ENCODE peak calls at places on chromosomes 3 and 15, in five cellular contexts. X, Y, S, Q and H are unnamed samples.
A peak's percentile ranks its signal among the peaks of the same experiment; 100 is the strongest.

GRCh38 chr3:58214484-58215316 is 3.9 kb upstream of the DNASE1L3 start:
- DNase-seq in X (no peak), Y (no peak), S (no peak), Q (peak; percentile 68), H (no peak)

GRCh38 chr3:57145852-57146251 is 19.3 kb downstream of the IL17RD start:
- DNase-seq in X (no peak), Y (no peak), S (no peak), Q (no peak), H (no peak)

GRCh38 chr15:60396964-60397771 is 618 bp downstream of the ANXA2 start:
- DNase-seq in X (no peak), Y (no peak), S (peak; percentile 40), Q (peak; percentile 86), H (peak; percentile 35)

GRCh38 chr15:24956131-24956838 is 1.5 kb downstream of the SNRPN start:
- DNase-seq in X (peak; percentile 71), Y (peak; percentile 59), S (peak; percentile 57), Q (peak; percentile 87), H (peak; percentile 22)

GRCh38 chr3:21142949-21143348 is 608.1 kb downstream of the ZNF385D start:
- DNase-seq in X (no peak), Y (no peak), S (no peak), Q (no peak), H (no peak)

GRCh38 chr15:36809380-36809779 is 230.0 kb downstream of the CDIN1 start:
- DNase-seq in X (no peak), Y (no peak), S (no peak), Q (no peak), H (no peak)

GRCh38 chr3:128075516-128076464 is 23.6 kb downstream of the SEC61A1 start:
- DNase-seq in X (peak; percentile 94), Y (no peak), S (peak; percentile 81), Q (peak; percentile 95), H (no peak)

GRCh38 chr3:126314305-126315082 is 42.7 kb downstream of the KLF15 start:
- DNase-seq in X (no peak), Y (no peak), S (peak; percentile 64), Q (no peak), H (no peak)

GRCh38 chr3:132659000-132659369 is 624 bp downstream of the ACAD11 start:
- DNase-seq in X (no peak), Y (no peak), S (no peak), Q (no peak), H (no peak)

GRCh38 chr3:126987129-126987528 is 4.2 kb downstream of the PLXNA1 start:
- DNase-seq in X (no peak), Y (no peak), S (no peak), Q (no peak), H (no peak)

GRCh38 chr3:58998476-58999117 is 51.2 kb downstream of the CFAP20DC start:
- DNase-seq in X (peak; percentile 79), Y (no peak), S (no peak), Q (no peak), H (no peak)

GRCh38 chr3:10173095-10173925 is 8.6 kb downstream of the IRAK2 start:
- DNase-seq in X (no peak), Y (no peak), S (no peak), Q (no peak), H (no peak)

GRCh38 chr3:195245531-195245951 is 25.4 kb downstream of the XXYLT1 start:
- DNase-seq in X (no peak), Y (no peak), S (no peak), Q (peak; percentile 17), H (no peak)

GRCh38 chr3:109910772-109911171 is 573.4 kb upstream of the DPPA4 start:
- DNase-seq in X (no peak), Y (no peak), S (no peak), Q (no peak), H (no peak)

GRCh38 chr3:36944641-36945270 is at the start of gene TRANK1:
- DNase-seq in X (peak; percentile 35), Y (no peak), S (peak; percentile 59), Q (peak; percentile 89), H (peak; percentile 26)

GRCh38 chr3:126495786-126496185 is 20.1 kb upstream of the ZXDC start:
- DNase-seq in X (no peak), Y (no peak), S (no peak), Q (no peak), H (no peak)

GRCh38 chr15:78080088-78080460 is 2.6 kb upstream of the TBC1D2B start:
- DNase-seq in X (no peak), Y (no peak), S (no peak), Q (no peak), H (no peak)

GRCh38 chr3:187735837-187736236 is 9.4 kb downstream of the BCL6 start:
- DNase-seq in X (no peak), Y (no peak), S (no peak), Q (no peak), H (no peak)

GRCh38 chr15:51904931-51905330 is 66.6 kb downstream of the LEO1 start:
- DNase-seq in X (no peak), Y (no peak), S (no peak), Q (no peak), H (no peak)

GRCh38 chr3:138949002-138949418 is 2.0 kb downstream of the FOXL2NB start:
- DNase-seq in X (no peak), Y (no peak), S (peak; percentile 57), Q (no peak), H (no peak)

GRCh38 chr15:48679952-48680351 is 34.4 kb upstream of the FBN1 start:
- DNase-seq in X (no peak), Y (no peak), S (no peak), Q (no peak), H (no peak)

GRCh38 chr3:128967748-128968147 is 26.1 kb downstream of the CFAP92 start:
- DNase-seq in X (no peak), Y (no peak), S (no peak), Q (no peak), H (no peak)

GRCh38 chr15:22958487-22959280 is 21.5 kb downstream of the CYFIP1 start:
- DNase-seq in X (no peak), Y (no peak), S (no peak), Q (no peak), H (no peak)

GRCh38 chr3:170999737-171000242 is 26.7 kb downstream of the SLC2A2 start:
- DNase-seq in X (peak; percentile 95), Y (peak; percentile 52), S (no peak), Q (no peak), H (no peak)

GRCh38 chr3:12175844-12176453 is 17.2 kb upstream of the TIMP4 start:
- DNase-seq in X (peak; percentile 52), Y (peak; percentile 52), S (peak; percentile 53), Q (peak; percentile 73), H (no peak)

GRCh38 chr3:58683001-58683845 is 16.6 kb upstream of the FAM3D start:
- DNase-seq in X (no peak), Y (no peak), S (no peak), Q (no peak), H (no peak)

GRCh38 chr3:188749010-188749617 is 422.7 kb upstream of the TPRG1 start:
- DNase-seq in X (peak; percentile 9), Y (no peak), S (no peak), Q (no peak), H (no peak)

GRCh38 chr3:124845406-124845805 is 41.8 kb downstream of the ITGB5 start:
- DNase-seq in X (peak; percentile 70), Y (no peak), S (peak; percentile 25), Q (no peak), H (no peak)

GRCh38 chr3:414063-414462 is 217.5 kb downstream of the CHL1 start:
- DNase-seq in X (no peak), Y (no peak), S (no peak), Q (no peak), H (no peak)

GRCh38 chr3:30227571-30228301 is 378.7 kb upstream of the TGFBR2 start:
- DNase-seq in X (peak; percentile 90), Y (peak; percentile 85), S (no peak), Q (no peak), H (no peak)

GRCh38 chr3:99767341-99767740 is 50.3 kb upstream of the CMSS1 start:
- DNase-seq in X (no peak), Y (no peak), S (no peak), Q (no peak), H (no peak)

DNA sequence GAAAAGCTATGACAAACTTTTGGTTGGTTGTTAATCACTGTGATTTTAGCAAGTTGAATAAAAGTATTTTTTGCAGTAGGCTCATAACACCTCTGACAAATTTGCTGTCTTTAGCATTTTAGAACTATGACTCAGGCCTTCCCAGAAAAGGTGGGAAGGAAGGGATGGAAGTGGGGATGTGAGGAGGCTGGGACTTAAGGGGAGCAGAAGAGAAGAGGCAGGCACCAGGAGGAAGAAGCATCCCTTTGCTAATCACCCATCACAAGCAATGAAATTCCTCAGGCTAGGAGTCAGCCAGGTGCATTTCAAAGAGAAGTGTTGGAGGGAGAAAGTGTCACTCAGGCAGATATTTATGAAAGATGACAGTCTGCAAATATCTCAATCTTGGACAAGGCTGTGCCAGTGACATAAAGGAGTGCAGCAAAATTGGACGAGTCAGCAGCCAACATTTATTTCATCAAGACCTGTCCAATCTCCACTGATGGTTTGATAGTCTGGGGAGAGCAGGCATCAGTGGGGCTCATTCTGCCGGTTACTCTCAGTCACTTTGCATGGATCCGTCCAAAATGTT is 337.3 kb upstream of the ARRDC4 start:
- DNase-seq in X (no peak), Y (no peak), S (no peak), Q (no peak), H (no peak)
- H3K4me1 ChIP-seq in X (no peaks in the 10 kb centered on the region), Y (no peaks in the 10 kb centered on the region), S (no peaks in the 10 kb centered on the region), Q (no peaks in the 10 kb centered on the region), H (no peaks in the 10 kb centered on the region)

GRCh38 chr3:160562952-160563351 is 2.4 kb downstream of the KPNA4 start:
- DNase-seq in X (no peak), Y (no peak), S (no peak), Q (no peak), H (no peak)
- H3K4me3 ChIP-seq in X (peak overlapping the region; percentile 94), Y (peak overlapping the region; percentile 89), S (no peak overlapping the region), Q (peak overlapping the region; percentile 84), H (peak overlapping the region; percentile 98)

GRCh38 chr3:62837145-62837787 is 38.0 kb downstream of the CADPS start:
- DNase-seq in X (no peak), Y (no peak), S (no peak), Q (no peak), H (no peak)
- TF ChIP-seq CTCF in X (no peak), Y (no peak), S (no peak), Q (no peak), H (no peak)

GRCh38 chr3:48180021-48180420 is 8.2 kb downstream of the CDC25A start:
- DNase-seq in X (no peak), Y (no peak), S (no peak), Q (no peak), H (no peak)
- H3K4me1 ChIP-seq in X (no peaks in the 10 kb centered on the region), Y (peaks cover 34% of the 10 kb centered on the region), S (peaks cover 8% of the 10 kb centered on the region), Q (no peaks in the 10 kb centered on the region), H (no peaks in the 10 kb centered on the region)

DNA sequence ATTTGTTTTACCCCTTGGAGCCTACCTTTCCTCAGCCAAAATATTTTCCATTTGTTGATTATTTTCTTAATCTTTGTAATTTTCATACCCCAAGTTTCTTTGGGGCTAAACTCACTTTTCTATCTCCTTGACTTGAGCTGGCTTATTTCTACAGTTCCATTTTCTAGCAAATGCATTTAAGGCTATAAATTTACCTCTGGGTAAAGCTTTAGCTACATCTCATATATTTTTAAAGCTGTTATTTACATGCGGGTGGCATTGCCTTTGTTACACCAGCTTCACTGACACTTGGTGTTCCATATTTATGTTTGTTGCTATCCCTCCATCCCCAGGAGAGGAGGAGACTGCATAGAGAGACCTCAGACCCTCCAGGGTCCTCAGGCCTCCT is 136.3 kb downstream of the NUP210 start:
- DNase-seq in X (no peak), Y (no peak), S (no peak), Q (no peak), H (no peak)
- H3K4me3 ChIP-seq in X (no peak overlapping the region), Y (peak overlapping the region; percentile 70), S (no peak overlapping the region), Q (peak overlapping the region; percentile 39), H (peak overlapping the region; percentile 68)

GRCh38 chr15:41772720-41773331 is 1.5 kb upstream of the MAPKBP1 start:
- DNase-seq in X (peak; percentile 80), Y (peak; percentile 73), S (peak; percentile 24), Q (no peak), H (no peak)
- TF ChIP-seq CTCF in X (peak; percentile 82), Y (peak; percentile 86), S (peak; percentile 19), Q (peak; percentile 80), H (peak; percentile 70)